ENCODE peak calls at places on chromosomes 11 and 22, in eight cellular contexts. One of them, this sample, is unnamed.

GRCh38 chr11:2802389-2803185 is 83.0 kb downstream of the CDKN1C start:
- DNase-seq in stimulated activated CD8-positive, alpha-beta memory T cell treated with anti-CD3 and anti-CD28 coated beads, Interleukin-2, amount 100 ng/mL, for 48 hours: no peak
- DNase-seq in neuronal stem cell: no peak
- DNase-seq in HTR-8/SVneo: no peak
- DNase-seq in GM13976: no peak
- DNase-seq in spleen: peak
- DNase-seq in NCI-H748 treated with DMSO at 0.1 percent for 48 hours: no peak
- DNase-seq in Daoy: no peak
- DNase-seq in this sample: no peak

GRCh38 chr11:78224506-78224905 is 35.8 kb downstream of the USP35 start:
- DNase-seq in stimulated activated CD8-positive, alpha-beta memory T cell treated with anti-CD3 and anti-CD28 coated beads, Interleukin-2, amount 100 ng/mL, for 48 hours: no peak
- DNase-seq in neuronal stem cell: no peak
- DNase-seq in HTR-8/SVneo: no peak
- DNase-seq in GM13976: no peak
- DNase-seq in spleen: no peak
- DNase-seq in NCI-H748 treated with DMSO at 0.1 percent for 48 hours: no peak
- DNase-seq in Daoy: no peak
- DNase-seq in this sample: no peak

GRCh38 chr22:49686495-49687219 is 141.0 kb downstream of the BRD1 start:
- DNase-seq in stimulated activated CD8-positive, alpha-beta memory T cell treated with anti-CD3 and anti-CD28 coated beads, Interleukin-2, amount 100 ng/mL, for 48 hours: no peak
- DNase-seq in neuronal stem cell: no peak
- DNase-seq in HTR-8/SVneo: no peak
- DNase-seq in GM13976: no peak
- DNase-seq in spleen: peak
- DNase-seq in NCI-H748 treated with DMSO at 0.1 percent for 48 hours: no peak
- DNase-seq in Daoy: no peak
- DNase-seq in this sample: no peak

GRCh38 chr11:11731311-11732083 is 109.7 kb upstream of the GALNT18 start:
- DNase-seq in stimulated activated CD8-positive, alpha-beta memory T cell treated with anti-CD3 and anti-CD28 coated beads, Interleukin-2, amount 100 ng/mL, for 48 hours: no peak
- DNase-seq in neuronal stem cell: no peak
- DNase-seq in HTR-8/SVneo: peak
- DNase-seq in GM13976: no peak
- DNase-seq in spleen: no peak
- DNase-seq in NCI-H748 treated with DMSO at 0.1 percent for 48 hours: peak
- DNase-seq in Daoy: peak
- DNase-seq in this sample: peak

GRCh38 chr11:104043137-104043536 is 6.7 kb downstream of the DDI1 start:
- DNase-seq in stimulated activated CD8-positive, alpha-beta memory T cell treated with anti-CD3 and anti-CD28 coated beads, Interleukin-2, amount 100 ng/mL, for 48 hours: no peak
- DNase-seq in neuronal stem cell: no peak
- DNase-seq in HTR-8/SVneo: no peak
- DNase-seq in GM13976: no peak
- DNase-seq in spleen: no peak
- DNase-seq in NCI-H748 treated with DMSO at 0.1 percent for 48 hours: no peak
- DNase-seq in Daoy: no peak
- DNase-seq in this sample: peak

GRCh38 chr22:24066260-24066659 is 55.2 kb downstream of the CABIN1 start:
- DNase-seq in stimulated activated CD8-positive, alpha-beta memory T cell treated with anti-CD3 and anti-CD28 coated beads, Interleukin-2, amount 100 ng/mL, for 48 hours: no peak
- DNase-seq in neuronal stem cell: no peak
- DNase-seq in HTR-8/SVneo: no peak
- DNase-seq in GM13976: no peak
- DNase-seq in spleen: no peak
- DNase-seq in NCI-H748 treated with DMSO at 0.1 percent for 48 hours: no peak
- DNase-seq in Daoy: no peak
- DNase-seq in this sample: no peak

GRCh38 chr22:37198290-37199102 is 10.4 kb upstream of the C1QTNF6 start:
- DNase-seq in stimulated activated CD8-positive, alpha-beta memory T cell treated with anti-CD3 and anti-CD28 coated beads, Interleukin-2, amount 100 ng/mL, for 48 hours: peak
- DNase-seq in neuronal stem cell: peak
- DNase-seq in HTR-8/SVneo: peak
- DNase-seq in GM13976: peak
- DNase-seq in spleen: peak
- DNase-seq in NCI-H748 treated with DMSO at 0.1 percent for 48 hours: peak
- DNase-seq in Daoy: peak
- DNase-seq in this sample: peak

GRCh38 chr22:44402196-44403111 is 89.7 kb upstream of the SHISAL1 start:
- DNase-seq in stimulated activated CD8-positive, alpha-beta memory T cell treated with anti-CD3 and anti-CD28 coated beads, Interleukin-2, amount 100 ng/mL, for 48 hours: no peak
- DNase-seq in neuronal stem cell: no peak
- DNase-seq in HTR-8/SVneo: no peak
- DNase-seq in GM13976: no peak
- DNase-seq in spleen: peak
- DNase-seq in NCI-H748 treated with DMSO at 0.1 percent for 48 hours: no peak
- DNase-seq in Daoy: no peak
- DNase-seq in this sample: no peak

GRCh38 chr22:21650823-21651520 is 8.9 kb downstream of the SDF2L1 start:
- DNase-seq in stimulated activated CD8-positive, alpha-beta memory T cell treated with anti-CD3 and anti-CD28 coated beads, Interleukin-2, amount 100 ng/mL, for 48 hours: no peak
- DNase-seq in neuronal stem cell: no peak
- DNase-seq in HTR-8/SVneo: no peak
- DNase-seq in GM13976: no peak
- DNase-seq in spleen: no peak
- DNase-seq in NCI-H748 treated with DMSO at 0.1 percent for 48 hours: no peak
- DNase-seq in Daoy: no peak
- DNase-seq in this sample: no peak

GRCh38 chr11:68398870-68399865 is 61.4 kb upstream of the PPP6R3 start:
- DNase-seq in stimulated activated CD8-positive, alpha-beta memory T cell treated with anti-CD3 and anti-CD28 coated beads, Interleukin-2, amount 100 ng/mL, for 48 hours: no peak
- DNase-seq in neuronal stem cell: no peak
- DNase-seq in HTR-8/SVneo: no peak
- DNase-seq in GM13976: no peak
- DNase-seq in spleen: no peak
- DNase-seq in NCI-H748 treated with DMSO at 0.1 percent for 48 hours: no peak
- DNase-seq in Daoy: no peak
- DNase-seq in this sample: no peak

GRCh38 chr11:83054904-83055380 is 16.8 kb downstream of the RAB30 start:
- DNase-seq in stimulated activated CD8-positive, alpha-beta memory T cell treated with anti-CD3 and anti-CD28 coated beads, Interleukin-2, amount 100 ng/mL, for 48 hours: no peak
- DNase-seq in neuronal stem cell: no peak
- DNase-seq in HTR-8/SVneo: no peak
- DNase-seq in GM13976: no peak
- DNase-seq in spleen: no peak
- DNase-seq in NCI-H748 treated with DMSO at 0.1 percent for 48 hours: peak
- DNase-seq in Daoy: no peak
- DNase-seq in this sample: no peak

GRCh38 chr22:20967697-20968201 is 694 bp downstream of the AIFM3 start:
- DNase-seq in stimulated activated CD8-positive, alpha-beta memory T cell treated with anti-CD3 and anti-CD28 coated beads, Interleukin-2, amount 100 ng/mL, for 48 hours: no peak
- DNase-seq in neuronal stem cell: no peak
- DNase-seq in HTR-8/SVneo: no peak
- DNase-seq in GM13976: no peak
- DNase-seq in spleen: peak
- DNase-seq in NCI-H748 treated with DMSO at 0.1 percent for 48 hours: no peak
- DNase-seq in Daoy: no peak
- DNase-seq in this sample: no peak

GRCh38 chr11:66420671-66421476 is at the start of gene NPAS4:
- DNase-seq in stimulated activated CD8-positive, alpha-beta memory T cell treated with anti-CD3 and anti-CD28 coated beads, Interleukin-2, amount 100 ng/mL, for 48 hours: no peak
- DNase-seq in neuronal stem cell: no peak
- DNase-seq in HTR-8/SVneo: no peak
- DNase-seq in GM13976: no peak
- DNase-seq in spleen: no peak
- DNase-seq in NCI-H748 treated with DMSO at 0.1 percent for 48 hours: peak
- DNase-seq in Daoy: no peak
- DNase-seq in this sample: no peak

GRCh38 chr11:2708757-2709281 is 9.0 kb upstream of the KCNQ1OT1 start:
- DNase-seq in stimulated activated CD8-positive, alpha-beta memory T cell treated with anti-CD3 and anti-CD28 coated beads, Interleukin-2, amount 100 ng/mL, for 48 hours: no peak
- DNase-seq in neuronal stem cell: no peak
- DNase-seq in HTR-8/SVneo: no peak
- DNase-seq in GM13976: no peak
- DNase-seq in spleen: no peak
- DNase-seq in NCI-H748 treated with DMSO at 0.1 percent for 48 hours: no peak
- DNase-seq in Daoy: no peak
- DNase-seq in this sample: peak

GRCh38 chr11:64720640-64721358 is 2.2 kb downstream of the NRXN2 start:
- DNase-seq in stimulated activated CD8-positive, alpha-beta memory T cell treated with anti-CD3 and anti-CD28 coated beads, Interleukin-2, amount 100 ng/mL, for 48 hours: no peak
- DNase-seq in neuronal stem cell: no peak
- DNase-seq in HTR-8/SVneo: no peak
- DNase-seq in GM13976: no peak
- DNase-seq in spleen: peak
- DNase-seq in NCI-H748 treated with DMSO at 0.1 percent for 48 hours: no peak
- DNase-seq in Daoy: no peak
- DNase-seq in this sample: no peak

GRCh38 chr11:130608267-130608666 is 159.8 kb downstream of the ADAMTS15 start:
- DNase-seq in stimulated activated CD8-positive, alpha-beta memory T cell treated with anti-CD3 and anti-CD28 coated beads, Interleukin-2, amount 100 ng/mL, for 48 hours: no peak
- DNase-seq in neuronal stem cell: no peak
- DNase-seq in HTR-8/SVneo: no peak
- DNase-seq in GM13976: no peak
- DNase-seq in spleen: no peak
- DNase-seq in NCI-H748 treated with DMSO at 0.1 percent for 48 hours: no peak
- DNase-seq in Daoy: no peak
- DNase-seq in this sample: no peak

GRCh38 chr11:67233584-67234190 is 32.6 kb upstream of the GRK2 start:
- DNase-seq in stimulated activated CD8-positive, alpha-beta memory T cell treated with anti-CD3 and anti-CD28 coated beads, Interleukin-2, amount 100 ng/mL, for 48 hours: no peak
- DNase-seq in neuronal stem cell: no peak
- DNase-seq in HTR-8/SVneo: no peak
- DNase-seq in GM13976: no peak
- DNase-seq in spleen: no peak
- DNase-seq in NCI-H748 treated with DMSO at 0.1 percent for 48 hours: no peak
- DNase-seq in Daoy: no peak
- DNase-seq in this sample: no peak

GRCh38 chr11:109914809-109915653 is 178.2 kb upstream of the ZC3H12C start:
- DNase-seq in stimulated activated CD8-positive, alpha-beta memory T cell treated with anti-CD3 and anti-CD28 coated beads, Interleukin-2, amount 100 ng/mL, for 48 hours: no peak
- DNase-seq in neuronal stem cell: no peak
- DNase-seq in HTR-8/SVneo: no peak
- DNase-seq in GM13976: no peak
- DNase-seq in spleen: no peak
- DNase-seq in NCI-H748 treated with DMSO at 0.1 percent for 48 hours: no peak
- DNase-seq in Daoy: no peak
- DNase-seq in this sample: peak

GRCh38 chr11:73230276-73230875 is 12.3 kb downstream of the P2RY2 start:
- DNase-seq in stimulated activated CD8-positive, alpha-beta memory T cell treated with anti-CD3 and anti-CD28 coated beads, Interleukin-2, amount 100 ng/mL, for 48 hours: no peak
- DNase-seq in neuronal stem cell: no peak
- DNase-seq in HTR-8/SVneo: no peak
- DNase-seq in GM13976: no peak
- DNase-seq in spleen: peak
- DNase-seq in NCI-H748 treated with DMSO at 0.1 percent for 48 hours: no peak
- DNase-seq in Daoy: no peak
- DNase-seq in this sample: no peak

GRCh38 chr11:35165416-35166368 is 26.7 kb downstream of the CD44 start:
- DNase-seq in stimulated activated CD8-positive, alpha-beta memory T cell treated with anti-CD3 and anti-CD28 coated beads, Interleukin-2, amount 100 ng/mL, for 48 hours: peak
- DNase-seq in neuronal stem cell: no peak
- DNase-seq in HTR-8/SVneo: no peak
- DNase-seq in GM13976: peak
- DNase-seq in spleen: peak
- DNase-seq in NCI-H748 treated with DMSO at 0.1 percent for 48 hours: no peak
- DNase-seq in Daoy: peak
- DNase-seq in this sample: peak

GRCh38 chr22:29938285-29938693 is 55.3 kb downstream of the MTMR3 start:
- DNase-seq in stimulated activated CD8-positive, alpha-beta memory T cell treated with anti-CD3 and anti-CD28 coated beads, Interleukin-2, amount 100 ng/mL, for 48 hours: peak
- DNase-seq in neuronal stem cell: no peak
- DNase-seq in HTR-8/SVneo: no peak
- DNase-seq in GM13976: peak
- DNase-seq in spleen: no peak
- DNase-seq in NCI-H748 treated with DMSO at 0.1 percent for 48 hours: no peak
- DNase-seq in Daoy: peak
- DNase-seq in this sample: no peak

GRCh38 chr22:26235792-26236191 is 66.5 kb downstream of the SEZ6L start:
- DNase-seq in stimulated activated CD8-positive, alpha-beta memory T cell treated with anti-CD3 and anti-CD28 coated beads, Interleukin-2, amount 100 ng/mL, for 48 hours: no peak
- DNase-seq in neuronal stem cell: no peak
- DNase-seq in HTR-8/SVneo: no peak
- DNase-seq in GM13976: no peak
- DNase-seq in spleen: no peak
- DNase-seq in NCI-H748 treated with DMSO at 0.1 percent for 48 hours: no peak
- DNase-seq in Daoy: no peak
- DNase-seq in this sample: no peak

GRCh38 chr11:66768088-66768521 is 39.1 kb upstream of the SPTBN2 start:
- DNase-seq in stimulated activated CD8-positive, alpha-beta memory T cell treated with anti-CD3 and anti-CD28 coated beads, Interleukin-2, amount 100 ng/mL, for 48 hours: no peak
- DNase-seq in neuronal stem cell: no peak
- DNase-seq in HTR-8/SVneo: no peak
- DNase-seq in GM13976: no peak
- DNase-seq in spleen: no peak
- DNase-seq in NCI-H748 treated with DMSO at 0.1 percent for 48 hours: no peak
- DNase-seq in Daoy: no peak
- DNase-seq in this sample: peak

GRCh38 chr11:116078101-116078561 is 573.9 kb upstream of the CADM1 start:
- DNase-seq in stimulated activated CD8-positive, alpha-beta memory T cell treated with anti-CD3 and anti-CD28 coated beads, Interleukin-2, amount 100 ng/mL, for 48 hours: no peak
- DNase-seq in neuronal stem cell: peak
- DNase-seq in HTR-8/SVneo: peak
- DNase-seq in GM13976: peak
- DNase-seq in spleen: no peak
- DNase-seq in NCI-H748 treated with DMSO at 0.1 percent for 48 hours: peak
- DNase-seq in Daoy: peak
- DNase-seq in this sample: no peak

GRCh38 chr11:123173040-123173855 is 21.8 kb downstream of the CLMP start:
- DNase-seq in stimulated activated CD8-positive, alpha-beta memory T cell treated with anti-CD3 and anti-CD28 coated beads, Interleukin-2, amount 100 ng/mL, for 48 hours: no peak
- DNase-seq in neuronal stem cell: no peak
- DNase-seq in HTR-8/SVneo: no peak
- DNase-seq in GM13976: no peak
- DNase-seq in spleen: no peak
- DNase-seq in NCI-H748 treated with DMSO at 0.1 percent for 48 hours: no peak
- DNase-seq in Daoy: peak
- DNase-seq in this sample: peak

GRCh38 chr11:96199563-96200025 is 143.4 kb downstream of the MAML2 start:
- DNase-seq in stimulated activated CD8-positive, alpha-beta memory T cell treated with anti-CD3 and anti-CD28 coated beads, Interleukin-2, amount 100 ng/mL, for 48 hours: no peak
- DNase-seq in neuronal stem cell: no peak
- DNase-seq in HTR-8/SVneo: no peak
- DNase-seq in GM13976: no peak
- DNase-seq in spleen: no peak
- DNase-seq in NCI-H748 treated with DMSO at 0.1 percent for 48 hours: no peak
- DNase-seq in Daoy: no peak
- DNase-seq in this sample: peak

This sample was measured in brain microvascular endothelial cell.